ENCODE peak calls at places on chromosomes 11 and 22, in six cellular contexts. One of them, this sample, is unnamed. For H3K9me2, the result is how much of the 10 kb centered on the place peaks cover.

GRCh38 chr11:21415566-21415965 is 746.2 kb downstream of the NELL1 start:
- DNase-seq in PC-3: no peak
- DNase-seq in GM23248: no peak
- DNase-seq in PC-9: no peak
- DNase-seq in Karpas-422: peak
- DNase-seq in HCT116: no peak
- DNase-seq in this sample: no peak

GRCh38 chr11:50186146-50186545 is 153.5 kb downstream of the OR4C45 start:
- DNase-seq in PC-3: no peak
- DNase-seq in GM23248: no peak
- DNase-seq in PC-9: no peak
- DNase-seq in HCT116: no peak
- DNase-seq in Karpas-422: no peak
- DNase-seq in this sample: no peak

GRCh38 chr11:27183672-27184457 is 143.2 kb downstream of the BBOX1 start:
- DNase-seq in HCT116: peak
- DNase-seq in GM23248: peak
- DNase-seq in Karpas-422: peak
- DNase-seq in PC-3: peak
- DNase-seq in PC-9: peak
- DNase-seq in this sample: peak

GRCh38 chr11:3104051-3104714 is 47.0 kb upstream of the CARS1 start:
- DNase-seq in GM23248: no peak
- DNase-seq in PC-9: no peak
- DNase-seq in Karpas-422: no peak
- DNase-seq in HCT116: no peak
- DNase-seq in PC-3: no peak
- DNase-seq in this sample: no peak

GRCh38 chr11:19218801-19219460 is 17.1 kb upstream of the CSRP3 start:
- DNase-seq in HCT116: no peak
- DNase-seq in GM23248: no peak
- DNase-seq in PC-9: no peak
- DNase-seq in Karpas-422: no peak
- DNase-seq in PC-3: no peak
- DNase-seq in this sample: no peak

GRCh38 chr11:11731311-11732083 is 109.7 kb upstream of the GALNT18 start:
- DNase-seq in Karpas-422: no peak
- DNase-seq in PC-9: no peak
- DNase-seq in PC-3: peak
- DNase-seq in HCT116: peak
- DNase-seq in GM23248: peak
- DNase-seq in this sample: no peak

GRCh38 chr22:21657361-21658118 is 8.3 kb upstream of the PPIL2 start:
- DNase-seq in PC-9: peak
- DNase-seq in HCT116: peak
- DNase-seq in Karpas-422: peak
- DNase-seq in GM23248: peak
- DNase-seq in PC-3: peak
- DNase-seq in this sample: peak

GRCh38 chr11:31340903-31341572 is 28.5 kb downstream of the DCDC1 start:
- DNase-seq in GM23248: peak
- DNase-seq in HCT116: peak
- DNase-seq in PC-3: peak
- DNase-seq in PC-9: no peak
- DNase-seq in Karpas-422: peak
- DNase-seq in this sample: peak

GRCh38 chr11:62770778-62771143 is 435 bp upstream of the TAF6L start:
- DNase-seq in HCT116: no peak
- DNase-seq in PC-3: no peak
- DNase-seq in PC-9: no peak
- DNase-seq in Karpas-422: peak
- DNase-seq in GM23248: peak
- DNase-seq in this sample: peak

GRCh38 chr11:67248653-67249052 is 17.6 kb upstream of the GRK2 start:
- DNase-seq in GM23248: peak
- DNase-seq in PC-3: peak
- DNase-seq in Karpas-422: no peak
- DNase-seq in PC-9: peak
- DNase-seq in HCT116: no peak
- DNase-seq in this sample: no peak

GRCh38 chr11:74330065-74330858 is 18.8 kb upstream of the P4HA3 start:
- DNase-seq in PC-9: peak
- DNase-seq in PC-3: peak
- DNase-seq in GM23248: peak
- DNase-seq in Karpas-422: no peak
- DNase-seq in HCT116: no peak
- DNase-seq in this sample: no peak

GRCh38 chr11:97079244-97079643 is 689.4 kb downstream of the JRKL start:
- DNase-seq in GM23248: no peak
- DNase-seq in PC-3: no peak
- DNase-seq in HCT116: no peak
- DNase-seq in PC-9: no peak
- DNase-seq in Karpas-422: no peak
- DNase-seq in this sample: no peak

GRCh38 chr22:28047740-28048139 is 128.7 kb upstream of the PITPNB start:
- DNase-seq in PC-9: no peak
- DNase-seq in GM23248: no peak
- DNase-seq in Karpas-422: no peak
- DNase-seq in PC-3: no peak
- DNase-seq in HCT116: no peak
- DNase-seq in this sample: no peak

GRCh38 chr22:41551882-41552582 is 7.8 kb upstream of the POLR3H start:
- DNase-seq in PC-9: no peak
- DNase-seq in PC-3: no peak
- DNase-seq in GM23248: no peak
- DNase-seq in Karpas-422: no peak
- DNase-seq in HCT116: no peak
- DNase-seq in this sample: no peak
- H2AFZ ChIP-seq in PC-9: no peak
- H2AFZ ChIP-seq in PC-3: no peak
- H2AFZ ChIP-seq in GM23248: no peak
- H2AFZ ChIP-seq in Karpas-422: no peak
- H2AFZ ChIP-seq in HCT116: no peak
- H2AFZ ChIP-seq in this sample: no peak

GRCh38 chr11:132898021-132898420 is 634.3 kb downstream of the OPCML start:
- DNase-seq in Karpas-422: no peak
- DNase-seq in PC-3: no peak
- DNase-seq in PC-9: no peak
- DNase-seq in GM23248: no peak
- DNase-seq in HCT116: no peak
- DNase-seq in this sample: no peak
- H3K9me2 ChIP-seq in Karpas-422: under half
- H3K9me2 ChIP-seq in PC-3: under half
- H3K9me2 ChIP-seq in PC-9: under half
- H3K9me2 ChIP-seq in GM23248: under half
- H3K9me2 ChIP-seq in HCT116: under half
- H3K9me2 ChIP-seq in this sample: under half

GRCh38 chr22:27029584-27030130 is 372.3 kb downstream of the MIAT start:
- DNase-seq in GM23248: no peak
- DNase-seq in Karpas-422: no peak
- DNase-seq in PC-9: no peak
- DNase-seq in PC-3: no peak
- DNase-seq in HCT116: no peak
- DNase-seq in this sample: no peak
- H3K4me2 ChIP-seq in GM23248: no peak
- H3K4me2 ChIP-seq in Karpas-422: no peak
- H3K4me2 ChIP-seq in PC-9: no peak
- H3K4me2 ChIP-seq in PC-3: no peak
- H3K4me2 ChIP-seq in HCT116: no peak
- H3K4me2 ChIP-seq in this sample: no peak

DNA sequence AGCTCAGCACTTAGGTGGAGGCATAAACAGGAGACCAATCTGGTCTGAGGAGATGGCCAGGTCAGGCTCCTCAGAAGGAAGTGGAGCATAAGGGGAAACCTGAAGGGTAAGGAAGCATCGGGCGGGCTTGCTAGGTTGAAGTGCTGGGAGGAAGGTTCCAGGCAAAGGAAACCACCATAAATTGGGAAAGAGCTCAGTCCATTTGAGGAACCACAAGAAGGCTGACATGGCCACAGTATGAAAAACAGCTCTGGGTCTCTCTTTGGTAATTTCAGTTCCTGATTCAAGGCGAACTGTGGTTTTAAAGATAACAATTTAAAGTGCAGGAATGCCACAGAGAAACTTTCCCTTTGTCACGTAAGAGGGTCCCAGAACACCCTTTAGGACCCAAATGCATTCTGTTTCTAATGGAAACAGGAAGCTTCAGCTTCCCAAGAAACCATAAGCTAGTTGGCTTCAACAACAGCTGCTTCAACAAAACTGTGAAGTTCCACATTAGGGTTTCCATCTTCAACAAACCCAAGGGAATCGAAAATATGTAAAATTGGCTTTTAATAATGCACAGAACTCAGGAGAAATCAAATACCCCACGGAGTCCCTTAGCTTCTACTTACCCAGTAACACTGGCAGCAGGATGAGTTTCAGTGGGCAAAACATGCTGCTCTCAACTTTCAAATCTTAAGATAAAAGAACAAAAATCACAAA is 10.4 kb downstream of the JAML start:
- DNase-seq in PC-9: no peak
- DNase-seq in HCT116: no peak
- DNase-seq in PC-3: no peak
- DNase-seq in Karpas-422: peak
- DNase-seq in GM23248: no peak
- DNase-seq in this sample: peak
- H2AFZ ChIP-seq in PC-9: no peak
- H2AFZ ChIP-seq in HCT116: no peak
- H2AFZ ChIP-seq in PC-3: no peak
- H2AFZ ChIP-seq in Karpas-422: no peak
- H2AFZ ChIP-seq in GM23248: no peak
- H2AFZ ChIP-seq in this sample: peak

GRCh38 chr11:132898676-132899075 is 633.6 kb downstream of the OPCML start:
- DNase-seq in Karpas-422: no peak
- DNase-seq in HCT116: no peak
- DNase-seq in PC-3: no peak
- DNase-seq in PC-9: no peak
- DNase-seq in GM23248: no peak
- DNase-seq in this sample: no peak
- H3K9me2 ChIP-seq in Karpas-422: under half
- H3K9me2 ChIP-seq in HCT116: under half
- H3K9me2 ChIP-seq in PC-3: under half
- H3K9me2 ChIP-seq in PC-9: under half
- H3K9me2 ChIP-seq in GM23248: under half
- H3K9me2 ChIP-seq in this sample: under half

DNA sequence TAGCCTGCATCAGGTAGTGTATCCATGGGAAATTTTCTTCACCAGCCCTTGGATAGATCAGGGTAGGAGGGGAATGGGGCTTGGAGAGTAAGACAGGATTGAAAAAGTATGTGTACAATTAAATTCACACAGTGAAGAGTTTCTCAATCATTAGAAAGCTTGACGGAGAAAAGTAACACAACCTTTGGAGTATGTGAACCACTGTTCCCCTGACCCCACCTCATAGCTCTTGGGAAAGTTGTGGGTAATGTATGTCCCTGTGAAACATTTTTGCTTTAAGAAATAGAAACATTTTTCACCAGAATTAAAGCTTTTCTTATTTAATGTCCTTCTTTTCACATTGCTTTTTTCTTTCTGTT is 297 bp upstream of the CASP1 start:
- DNase-seq in PC-3: no peak
- DNase-seq in GM23248: no peak
- DNase-seq in Karpas-422: no peak
- DNase-seq in PC-9: no peak
- DNase-seq in HCT116: no peak
- DNase-seq in this sample: no peak
- H3K4me2 ChIP-seq in PC-3: peak
- H3K4me2 ChIP-seq in GM23248: peak
- H3K4me2 ChIP-seq in Karpas-422: no peak
- H3K4me2 ChIP-seq in PC-9: peak
- H3K4me2 ChIP-seq in HCT116: no peak
- H3K4me2 ChIP-seq in this sample: no peak

GRCh38 chr11:14908214-14908880 is 16.3 kb upstream of the CYP2R1 start:
- DNase-seq in GM23248: peak
- DNase-seq in PC-3: peak
- DNase-seq in Karpas-422: peak
- DNase-seq in PC-9: no peak
- DNase-seq in HCT116: peak
- DNase-seq in this sample: peak
- H2AFZ ChIP-seq in GM23248: peak
- H2AFZ ChIP-seq in PC-3: peak
- H2AFZ ChIP-seq in Karpas-422: no peak
- H2AFZ ChIP-seq in PC-9: no peak
- H2AFZ ChIP-seq in HCT116: peak
- H2AFZ ChIP-seq in this sample: peak

DNA sequence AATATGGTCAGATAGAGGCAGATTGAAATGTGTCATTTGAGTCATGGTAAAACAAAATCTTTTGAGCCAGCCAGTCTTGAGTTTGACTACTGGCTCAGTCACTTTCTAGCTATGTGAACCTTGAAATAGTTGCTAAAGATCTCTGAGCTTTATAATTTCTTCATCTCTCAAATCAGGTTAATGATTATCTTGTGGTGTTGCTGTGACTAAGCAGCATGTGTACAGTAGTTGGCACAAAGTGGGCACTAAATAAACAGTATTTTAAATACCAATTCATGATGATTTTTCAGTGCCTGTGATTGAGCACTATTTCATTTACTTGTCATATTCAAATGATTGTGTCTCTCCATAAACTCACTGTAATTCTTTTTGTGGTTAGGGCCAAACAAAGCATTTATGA is 70.8 kb downstream of the RAB38 start:
- DNase-seq in PC-9: peak
- DNase-seq in PC-3: peak
- DNase-seq in HCT116: no peak
- DNase-seq in GM23248: peak
- DNase-seq in Karpas-422: no peak
- DNase-seq in this sample: no peak
- H3K9me2 ChIP-seq in PC-9: under half
- H3K9me2 ChIP-seq in PC-3: under half
- H3K9me2 ChIP-seq in HCT116: under half
- H3K9me2 ChIP-seq in GM23248: under half
- H3K9me2 ChIP-seq in Karpas-422: under half
- H3K9me2 ChIP-seq in this sample: under half

GRCh38 chr22:50118129-50118528 is 28.3 kb downstream of the MOV10L1 start:
- DNase-seq in Karpas-422: no peak
- DNase-seq in GM23248: no peak
- DNase-seq in HCT116: no peak
- DNase-seq in PC-3: no peak
- DNase-seq in PC-9: no peak
- DNase-seq in this sample: no peak
- H3K4me2 ChIP-seq in Karpas-422: no peak
- H3K4me2 ChIP-seq in GM23248: no peak
- H3K4me2 ChIP-seq in HCT116: no peak
- H3K4me2 ChIP-seq in PC-3: no peak
- H3K4me2 ChIP-seq in PC-9: no peak
- H3K4me2 ChIP-seq in this sample: no peak